ENCODE peak calls at places on chromosomes 13 and 19, in nine cellular contexts. D is stomach, H is ovary, K is tibial nerve, L is lower leg skin, P is cardiac muscle cell, J is dorsolateral prefrontal cortex, X is MM.1S, Y is fibroblast of lung. M is an unnamed sample.

GRCh38 chr19:40605201-40605971 is 4.2 kb downstream of the LTBP4 start:
- DNase-seq in D (peak), H (peak), K (peak), L (peak), P (peak), J (peak), X (peak), Y (peak), M (no peak)

GRCh38 chr13:109205315-109205714 is 575.9 kb downstream of the MYO16 start:
- DNase-seq in D (no peak), H (no peak), K (no peak), L (no peak), P (peak), J (no peak), X (no peak), Y (peak), M (no peak)

GRCh38 chr19:35882074-35882832 is 13.9 kb downstream of the APLP1 start:
- DNase-seq in D (no peak), H (no peak), K (no peak), L (no peak), P (peak), J (no peak), X (peak), Y (peak), M (peak)

GRCh38 chr19:21586341-21587116 is 81.1 kb downstream of the ZNF429 start:
- DNase-seq in D (peak), H (peak), K (no peak), L (no peak), P (no peak), J (no peak), X (no peak), Y (no peak), M (no peak)

GRCh38 chr13:67619987-67620386 is 389.9 kb upstream of the PCDH9 start:
- DNase-seq in D (no peak), H (no peak), K (no peak), L (no peak), P (no peak), J (no peak), X (no peak), Y (peak), M (no peak)

GRCh38 chr19:36528921-36529518 is 949 bp upstream of the ZNF260 start:
- DNase-seq in D (no peak), H (peak), K (no peak), L (no peak), P (no peak), J (peak), X (no peak), Y (no peak), M (no peak)

GRCh38 chr13:37617162-37617561 is 18.6 kb upstream of the POSTN start:
- DNase-seq in D (no peak), H (no peak), K (no peak), L (no peak), P (peak), J (no peak), X (no peak), Y (peak), M (peak)

GRCh38 chr13:75345191-75345590 is 136.8 kb downstream of the TBC1D4 start:
- DNase-seq in D (no peak), H (no peak), K (no peak), L (no peak), P (peak), J (no peak), X (no peak), Y (peak), M (no peak)

GRCh38 chr13:95787356-95788099 is 110.6 kb downstream of the DNAJC3 start:
- DNase-seq in D (no peak), H (no peak), K (no peak), L (no peak), P (no peak), J (no peak), X (no peak), Y (no peak), M (no peak)

GRCh38 chr13:94666065-94666464 is 46.3 kb downstream of the SOX21 start:
- DNase-seq in D (no peak), H (no peak), K (no peak), L (no peak), P (no peak), J (no peak), X (no peak), Y (no peak), M (no peak)

GRCh38 chr19:18108897-18109296 is 11.3 kb downstream of the MAST3 start:
- DNase-seq in D (no peak), H (no peak), K (no peak), L (no peak), P (no peak), J (no peak), X (no peak), Y (no peak), M (no peak)

GRCh38 chr19:54439174-54439851 is 9.7 kb upstream of the LENG8 start:
- DNase-seq in D (peak), H (no peak), K (no peak), L (no peak), P (peak), J (peak), X (no peak), Y (peak), M (no peak)

GRCh38 chr13:110412132-110412912 is 105.2 kb downstream of the COL4A2 start:
- DNase-seq in D (peak), H (peak), K (peak), L (peak), P (peak), J (peak), X (peak), Y (peak), M (peak)

GRCh38 chr13:94210826-94211225 is 268.7 kb downstream of the DCT start:
- DNase-seq in D (no peak), H (no peak), K (no peak), L (no peak), P (peak), J (no peak), X (no peak), Y (no peak), M (no peak)

GRCh38 chr13:23488442-23488841 is 54.9 kb upstream of the SACS start:
- DNase-seq in D (no peak), H (no peak), K (no peak), L (no peak), P (peak), J (no peak), X (no peak), Y (peak), M (no peak)

GRCh38 chr13:48405865-48406264 is 7.0 kb downstream of the LPAR6 start:
- DNase-seq in D (no peak), H (no peak), K (no peak), L (no peak), P (no peak), J (no peak), X (no peak), Y (no peak), M (no peak)

GRCh38 chr13:25882732-25883357 is 169.0 kb downstream of the SHISA2 start:
- DNase-seq in D (no peak), H (no peak), K (no peak), L (no peak), P (no peak), J (no peak), X (peak), Y (no peak), M (no peak)

GRCh38 chr13:48939728-48940127 is 36.0 kb upstream of the FNDC3A start:
- DNase-seq in D (no peak), H (no peak), K (no peak), L (no peak), P (no peak), J (no peak), X (no peak), Y (no peak), M (no peak)

GRCh38 chr19:4814625-4815425 is 16.7 kb downstream of the TICAM1 start:
- DNase-seq in D (no peak), H (no peak), K (no peak), L (no peak), P (no peak), J (no peak), X (no peak), Y (peak), M (no peak)
- H3K4me3 ChIP-seq in D (no peak), H (no peak), K (no peak), L (no peak), P (no peak), J (no peak), X (peak), Y (no peak), M (no peak)

DNA sequence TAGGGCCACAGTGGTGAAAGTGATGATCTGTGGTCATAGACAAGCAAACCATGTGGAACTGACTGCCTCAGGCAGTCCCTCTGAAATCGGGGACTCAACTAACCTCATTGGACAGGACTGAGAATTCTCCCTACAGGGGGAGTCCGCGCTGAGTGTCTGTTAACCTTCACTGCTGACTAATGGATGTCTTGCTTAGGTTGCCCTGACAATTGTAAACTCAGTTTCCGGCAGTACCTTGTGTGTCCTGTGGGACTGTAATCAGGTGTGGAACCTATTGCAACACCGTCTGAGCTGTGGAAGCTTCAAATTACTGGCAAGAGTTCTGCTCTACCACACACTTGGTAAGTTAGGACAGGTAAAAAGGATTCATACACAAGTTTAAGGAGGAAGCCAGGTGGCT is 21.8 kb downstream of the ZNF77 start:
- DNase-seq in D (no peak), H (no peak), K (no peak), L (peak), P (no peak), J (no peak), X (no peak), Y (peak), M (no peak)
- TF ChIP-seq CTCF in D (no peak), H (no peak), K (no peak), L (no peak), P (no peak), J (no peak), X (no peak), Y (no peak), M (no peak)

GRCh38 chr13:99298056-99298455 is 9.1 kb downstream of the GPR183 start:
- DNase-seq in D (no peak), H (no peak), K (no peak), L (no peak), P (no peak), J (no peak), X (no peak), Y (no peak), M (no peak)

GRCh38 chr13:99297330-99297729 is 9.9 kb downstream of the GPR183 start:
- DNase-seq in D (no peak), H (no peak), K (no peak), L (no peak), P (no peak), J (no peak), X (no peak), Y (peak), M (no peak)

GRCh38 chr13:99294198-99294597 is 13.0 kb downstream of the GPR183 start:
- DNase-seq in D (no peak), H (no peak), K (no peak), L (no peak), P (no peak), J (no peak), X (no peak), Y (no peak), M (no peak)

GRCh38 chr13:99295488-99296252 is 11.5 kb downstream of the GPR183 start:
- DNase-seq in D (no peak), H (no peak), K (no peak), L (no peak), P (no peak), J (no peak), X (no peak), Y (no peak), M (no peak)

GRCh38 chr13:99296270-99296865 is 10.8 kb downstream of the GPR183 start:
- DNase-seq in D (no peak), H (no peak), K (no peak), L (no peak), P (peak), J (no peak), X (no peak), Y (peak), M (no peak)
- H3K4me3 ChIP-seq in D (no peak), H (no peak), K (no peak), L (no peak), P (no peak), J (no peak), X (no peak), Y (no peak), M (no peak)

DNA sequence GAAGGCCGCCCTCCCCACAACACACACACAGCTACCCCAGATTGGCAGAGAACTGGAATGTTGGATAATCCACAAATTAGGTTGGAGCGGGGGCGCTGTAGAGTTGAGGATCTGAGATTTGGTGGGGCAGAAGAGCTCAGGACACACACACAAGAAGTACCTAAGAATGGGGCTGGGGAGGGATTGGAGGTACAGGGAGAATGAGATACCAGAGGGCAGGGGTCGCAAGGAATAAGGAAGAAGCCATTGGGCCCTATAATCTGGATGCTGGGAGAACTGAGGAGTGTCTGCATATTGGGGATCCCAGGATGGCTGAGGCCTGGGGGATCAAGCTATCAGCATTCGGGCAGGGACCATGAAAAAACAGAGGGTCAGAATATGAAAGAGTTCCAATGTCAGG is 11.5 kb downstream of the SYT3 start:
- DNase-seq in D (no peak), H (no peak), K (no peak), L (no peak), P (no peak), J (no peak), X (no peak), Y (no peak), M (no peak)
- TF ChIP-seq CTCF in D (no peak), H (no peak), K (no peak), L (no peak), P (no peak), J (no peak), X (no peak), Y (no peak), M (no peak)

M was measured in epithelial cell of proximal tubule.